ENCODE peak calls at places on chromosomes 7 and 10, in eight cellular contexts. One of them, this sample, is unnamed.
A peak's percentile ranks its signal among the peaks of the same experiment; 100 is the strongest.

GRCh38 chr7:100157334-100158228 is 942 bp downstream of the TRAPPC14 start:
- DNase-seq in heart right ventricle: peak; percentile 30
- DNase-seq in NCI-H1092 treated with DMSO at 0.1 percent for 48 hours: no peak
- DNase-seq in GM04504: no peak
- DNase-seq in thoracic aorta: no peak
- DNase-seq in EH: peak; percentile 63
- DNase-seq in activated T-helper 1 cell treated with anti-CD3 and anti-CD28 coated beads, Interleukin-2, amount 50 U/mL, for 16 hours: no peak
- DNase-seq in fibroblast of the conjunctiva: no peak
- DNase-seq in this sample: no peak

GRCh38 chr10:19817251-19818046 is 1.2 kb downstream of the PLXDC2 start:
- DNase-seq in GM04504: no peak
- DNase-seq in NCI-H1092 treated with DMSO at 0.1 percent for 48 hours: no peak
- DNase-seq in EH: no peak
- DNase-seq in fibroblast of the conjunctiva: no peak
- DNase-seq in heart right ventricle: peak; percentile 35
- DNase-seq in thoracic aorta: no peak
- DNase-seq in activated T-helper 1 cell treated with anti-CD3 and anti-CD28 coated beads, Interleukin-2, amount 50 U/mL, for 16 hours: no peak
- DNase-seq in this sample: no peak

GRCh38 chr7:43116451-43116850 is 4.0 kb downstream of the HECW1 start:
- DNase-seq in GM04504: no peak
- DNase-seq in activated T-helper 1 cell treated with anti-CD3 and anti-CD28 coated beads, Interleukin-2, amount 50 U/mL, for 16 hours: no peak
- DNase-seq in NCI-H1092 treated with DMSO at 0.1 percent for 48 hours: no peak
- DNase-seq in thoracic aorta: no peak
- DNase-seq in heart right ventricle: no peak
- DNase-seq in fibroblast of the conjunctiva: no peak
- DNase-seq in EH: no peak
- DNase-seq in this sample: no peak

GRCh38 chr10:3484306-3485187 is 300.5 kb downstream of the KLF6 start:
- DNase-seq in GM04504: no peak
- DNase-seq in activated T-helper 1 cell treated with anti-CD3 and anti-CD28 coated beads, Interleukin-2, amount 50 U/mL, for 16 hours: no peak
- DNase-seq in NCI-H1092 treated with DMSO at 0.1 percent for 48 hours: no peak
- DNase-seq in thoracic aorta: no peak
- DNase-seq in fibroblast of the conjunctiva: no peak
- DNase-seq in EH: peak; percentile 83
- DNase-seq in heart right ventricle: no peak
- DNase-seq in this sample: no peak

GRCh38 chr10:124944982-124945381 is 3.1 kb downstream of the ZRANB1 start:
- DNase-seq in fibroblast of the conjunctiva: peak; percentile 48
- DNase-seq in NCI-H1092 treated with DMSO at 0.1 percent for 48 hours: no peak
- DNase-seq in GM04504: no peak
- DNase-seq in EH: peak; percentile 47
- DNase-seq in activated T-helper 1 cell treated with anti-CD3 and anti-CD28 coated beads, Interleukin-2, amount 50 U/mL, for 16 hours: no peak
- DNase-seq in thoracic aorta: no peak
- DNase-seq in heart right ventricle: no peak
- DNase-seq in this sample: no peak

GRCh38 chr7:26449175-26450165 is 157.8 kb downstream of the SNX10 start:
- DNase-seq in NCI-H1092 treated with DMSO at 0.1 percent for 48 hours: no peak
- DNase-seq in fibroblast of the conjunctiva: peak; percentile 2
- DNase-seq in GM04504: peak; percentile 60
- DNase-seq in activated T-helper 1 cell treated with anti-CD3 and anti-CD28 coated beads, Interleukin-2, amount 50 U/mL, for 16 hours: no peak
- DNase-seq in EH: peak; percentile 82
- DNase-seq in thoracic aorta: no peak
- DNase-seq in heart right ventricle: no peak
- DNase-seq in this sample: no peak

GRCh38 chr7:76217942-76218566 is 16.4 kb downstream of the SRRM3 start:
- DNase-seq in activated T-helper 1 cell treated with anti-CD3 and anti-CD28 coated beads, Interleukin-2, amount 50 U/mL, for 16 hours: no peak
- DNase-seq in thoracic aorta: no peak
- DNase-seq in GM04504: no peak
- DNase-seq in EH: no peak
- DNase-seq in fibroblast of the conjunctiva: no peak
- DNase-seq in NCI-H1092 treated with DMSO at 0.1 percent for 48 hours: no peak
- DNase-seq in heart right ventricle: no peak
- DNase-seq in this sample: no peak

GRCh38 chr10:78258303-78259030 is 224.8 kb downstream of the RPS24 start:
- DNase-seq in GM04504: no peak
- DNase-seq in NCI-H1092 treated with DMSO at 0.1 percent for 48 hours: no peak
- DNase-seq in thoracic aorta: no peak
- DNase-seq in EH: no peak
- DNase-seq in fibroblast of the conjunctiva: no peak
- DNase-seq in activated T-helper 1 cell treated with anti-CD3 and anti-CD28 coated beads, Interleukin-2, amount 50 U/mL, for 16 hours: no peak
- DNase-seq in heart right ventricle: no peak
- DNase-seq in this sample: no peak

GRCh38 chr10:87930929-87931835 is 67.8 kb downstream of the PTEN start:
- DNase-seq in NCI-H1092 treated with DMSO at 0.1 percent for 48 hours: no peak
- DNase-seq in EH: no peak
- DNase-seq in fibroblast of the conjunctiva: no peak
- DNase-seq in GM04504: no peak
- DNase-seq in activated T-helper 1 cell treated with anti-CD3 and anti-CD28 coated beads, Interleukin-2, amount 50 U/mL, for 16 hours: no peak
- DNase-seq in heart right ventricle: no peak
- DNase-seq in thoracic aorta: no peak
- DNase-seq in this sample: no peak

GRCh38 chr10:69503896-69504265 is 52.6 kb downstream of the TSPAN15 start:
- DNase-seq in heart right ventricle: no peak
- DNase-seq in thoracic aorta: no peak
- DNase-seq in activated T-helper 1 cell treated with anti-CD3 and anti-CD28 coated beads, Interleukin-2, amount 50 U/mL, for 16 hours: no peak
- DNase-seq in NCI-H1092 treated with DMSO at 0.1 percent for 48 hours: no peak
- DNase-seq in EH: no peak
- DNase-seq in GM04504: no peak
- DNase-seq in fibroblast of the conjunctiva: no peak
- DNase-seq in this sample: no peak

GRCh38 chr10:12511651-12512050 is 162.3 kb downstream of the CAMK1D start:
- DNase-seq in fibroblast of the conjunctiva: no peak
- DNase-seq in NCI-H1092 treated with DMSO at 0.1 percent for 48 hours: peak; percentile 28
- DNase-seq in heart right ventricle: no peak
- DNase-seq in thoracic aorta: no peak
- DNase-seq in GM04504: no peak
- DNase-seq in activated T-helper 1 cell treated with anti-CD3 and anti-CD28 coated beads, Interleukin-2, amount 50 U/mL, for 16 hours: no peak
- DNase-seq in EH: no peak
- DNase-seq in this sample: no peak

GRCh38 chr7:77537136-77537594 is at the start of gene PTPN12:
- DNase-seq in GM04504: peak; percentile 46
- DNase-seq in NCI-H1092 treated with DMSO at 0.1 percent for 48 hours: peak; percentile 92
- DNase-seq in activated T-helper 1 cell treated with anti-CD3 and anti-CD28 coated beads, Interleukin-2, amount 50 U/mL, for 16 hours: no peak
- DNase-seq in EH: no peak
- DNase-seq in fibroblast of the conjunctiva: peak; percentile 57
- DNase-seq in thoracic aorta: peak; percentile 26
- DNase-seq in heart right ventricle: no peak
- DNase-seq in this sample: peak; percentile 47

GRCh38 chr7:24981544-24981951 is 1.6 kb upstream of the OSBPL3 start:
- DNase-seq in NCI-H1092 treated with DMSO at 0.1 percent for 48 hours: peak; percentile 51
- DNase-seq in fibroblast of the conjunctiva: peak; percentile 34
- DNase-seq in heart right ventricle: peak; percentile 41
- DNase-seq in GM04504: peak; percentile 43
- DNase-seq in activated T-helper 1 cell treated with anti-CD3 and anti-CD28 coated beads, Interleukin-2, amount 50 U/mL, for 16 hours: peak; percentile 37
- DNase-seq in EH: peak; percentile 75
- DNase-seq in thoracic aorta: no peak
- DNase-seq in this sample: peak; percentile 26

GRCh38 chr10:77202857-77203256 is 434.8 kb downstream of the KCNMA1 start:
- DNase-seq in activated T-helper 1 cell treated with anti-CD3 and anti-CD28 coated beads, Interleukin-2, amount 50 U/mL, for 16 hours: no peak
- DNase-seq in EH: no peak
- DNase-seq in heart right ventricle: no peak
- DNase-seq in fibroblast of the conjunctiva: no peak
- DNase-seq in GM04504: no peak
- DNase-seq in NCI-H1092 treated with DMSO at 0.1 percent for 48 hours: no peak
- DNase-seq in thoracic aorta: no peak
- DNase-seq in this sample: no peak

GRCh38 chr7:112649560-112649959 is 140.6 kb downstream of the TMEM168 start:
- DNase-seq in heart right ventricle: no peak
- DNase-seq in EH: peak; percentile 6
- DNase-seq in thoracic aorta: no peak
- DNase-seq in activated T-helper 1 cell treated with anti-CD3 and anti-CD28 coated beads, Interleukin-2, amount 50 U/mL, for 16 hours: no peak
- DNase-seq in GM04504: no peak
- DNase-seq in fibroblast of the conjunctiva: no peak
- DNase-seq in NCI-H1092 treated with DMSO at 0.1 percent for 48 hours: no peak
- DNase-seq in this sample: no peak

GRCh38 chr10:104038958-104039752 is 46.5 kb downstream of the COL17A1 start:
- DNase-seq in GM04504: no peak
- DNase-seq in heart right ventricle: no peak
- DNase-seq in activated T-helper 1 cell treated with anti-CD3 and anti-CD28 coated beads, Interleukin-2, amount 50 U/mL, for 16 hours: no peak
- DNase-seq in EH: no peak
- DNase-seq in NCI-H1092 treated with DMSO at 0.1 percent for 48 hours: no peak
- DNase-seq in fibroblast of the conjunctiva: no peak
- DNase-seq in thoracic aorta: no peak
- DNase-seq in this sample: no peak

GRCh38 chr10:44973323-44974081 is 5.1 kb downstream of the DEPP1 start:
- DNase-seq in EH: no peak
- DNase-seq in GM04504: no peak
- DNase-seq in activated T-helper 1 cell treated with anti-CD3 and anti-CD28 coated beads, Interleukin-2, amount 50 U/mL, for 16 hours: no peak
- DNase-seq in thoracic aorta: no peak
- DNase-seq in fibroblast of the conjunctiva: no peak
- DNase-seq in heart right ventricle: no peak
- DNase-seq in NCI-H1092 treated with DMSO at 0.1 percent for 48 hours: no peak
- DNase-seq in this sample: no peak

GRCh38 chr10:7318836-7319235 is 92.0 kb downstream of the SFMBT2 start:
- DNase-seq in activated T-helper 1 cell treated with anti-CD3 and anti-CD28 coated beads, Interleukin-2, amount 50 U/mL, for 16 hours: no peak
- DNase-seq in NCI-H1092 treated with DMSO at 0.1 percent for 48 hours: no peak
- DNase-seq in thoracic aorta: no peak
- DNase-seq in fibroblast of the conjunctiva: no peak
- DNase-seq in EH: no peak
- DNase-seq in heart right ventricle: no peak
- DNase-seq in GM04504: no peak
- DNase-seq in this sample: no peak

GRCh38 chr10:96556003-96556402 is 30.8 kb downstream of the TM9SF3 start:
- DNase-seq in heart right ventricle: no peak
- DNase-seq in activated T-helper 1 cell treated with anti-CD3 and anti-CD28 coated beads, Interleukin-2, amount 50 U/mL, for 16 hours: no peak
- DNase-seq in EH: peak; percentile 32
- DNase-seq in GM04504: no peak
- DNase-seq in NCI-H1092 treated with DMSO at 0.1 percent for 48 hours: peak; percentile 1
- DNase-seq in thoracic aorta: no peak
- DNase-seq in fibroblast of the conjunctiva: no peak
- DNase-seq in this sample: no peak

GRCh38 chr7:147509859-147510542 is 1080.6 kb upstream of the C7orf33 start:
- DNase-seq in thoracic aorta: no peak
- DNase-seq in EH: peak; percentile 45
- DNase-seq in activated T-helper 1 cell treated with anti-CD3 and anti-CD28 coated beads, Interleukin-2, amount 50 U/mL, for 16 hours: no peak
- DNase-seq in NCI-H1092 treated with DMSO at 0.1 percent for 48 hours: no peak
- DNase-seq in heart right ventricle: no peak
- DNase-seq in fibroblast of the conjunctiva: no peak
- DNase-seq in GM04504: peak; percentile 18
- DNase-seq in this sample: no peak

GRCh38 chr10:69576334-69577011 is 3.3 kb upstream of the NEUROG3 start:
- DNase-seq in activated T-helper 1 cell treated with anti-CD3 and anti-CD28 coated beads, Interleukin-2, amount 50 U/mL, for 16 hours: no peak
- DNase-seq in heart right ventricle: no peak
- DNase-seq in GM04504: no peak
- DNase-seq in NCI-H1092 treated with DMSO at 0.1 percent for 48 hours: no peak
- DNase-seq in fibroblast of the conjunctiva: no peak
- DNase-seq in thoracic aorta: no peak
- DNase-seq in EH: no peak
- DNase-seq in this sample: no peak

GRCh38 chr10:133124357-133125211 is 35.4 kb upstream of the KNDC1 start:
- DNase-seq in thoracic aorta: no peak
- DNase-seq in GM04504: no peak
- DNase-seq in fibroblast of the conjunctiva: no peak
- DNase-seq in heart right ventricle: peak; percentile 50
- DNase-seq in EH: peak; percentile 8
- DNase-seq in activated T-helper 1 cell treated with anti-CD3 and anti-CD28 coated beads, Interleukin-2, amount 50 U/mL, for 16 hours: no peak
- DNase-seq in NCI-H1092 treated with DMSO at 0.1 percent for 48 hours: no peak
- DNase-seq in this sample: peak; percentile 8

GRCh38 chr10:46229144-46229563 is 57.6 kb upstream of the ANTXRL start:
- DNase-seq in GM04504: no peak
- DNase-seq in EH: peak; percentile 14
- DNase-seq in fibroblast of the conjunctiva: no peak
- DNase-seq in heart right ventricle: no peak
- DNase-seq in activated T-helper 1 cell treated with anti-CD3 and anti-CD28 coated beads, Interleukin-2, amount 50 U/mL, for 16 hours: no peak
- DNase-seq in NCI-H1092 treated with DMSO at 0.1 percent for 48 hours: no peak
- DNase-seq in thoracic aorta: no peak
- DNase-seq in this sample: no peak

GRCh38 chr7:34453150-34453549 is 204.9 kb upstream of the NPSR1 start:
- DNase-seq in fibroblast of the conjunctiva: no peak
- DNase-seq in NCI-H1092 treated with DMSO at 0.1 percent for 48 hours: no peak
- DNase-seq in activated T-helper 1 cell treated with anti-CD3 and anti-CD28 coated beads, Interleukin-2, amount 50 U/mL, for 16 hours: no peak
- DNase-seq in thoracic aorta: no peak
- DNase-seq in GM04504: no peak
- DNase-seq in heart right ventricle: no peak
- DNase-seq in EH: peak; percentile 43
- DNase-seq in this sample: no peak

GRCh38 chr7:34756025-34756437 is 98.0 kb downstream of the NPSR1 start:
- DNase-seq in fibroblast of the conjunctiva: no peak
- DNase-seq in heart right ventricle: no peak
- DNase-seq in thoracic aorta: no peak
- DNase-seq in NCI-H1092 treated with DMSO at 0.1 percent for 48 hours: peak; percentile 61
- DNase-seq in EH: no peak
- DNase-seq in activated T-helper 1 cell treated with anti-CD3 and anti-CD28 coated beads, Interleukin-2, amount 50 U/mL, for 16 hours: no peak
- DNase-seq in GM04504: no peak
- DNase-seq in this sample: no peak

GRCh38 chr7:47817922-47818321 is 130.3 kb downstream of the PKD1L1 start:
- DNase-seq in fibroblast of the conjunctiva: no peak
- DNase-seq in heart right ventricle: no peak
- DNase-seq in activated T-helper 1 cell treated with anti-CD3 and anti-CD28 coated beads, Interleukin-2, amount 50 U/mL, for 16 hours: no peak
- DNase-seq in GM04504: no peak
- DNase-seq in NCI-H1092 treated with DMSO at 0.1 percent for 48 hours: no peak
- DNase-seq in thoracic aorta: no peak
- DNase-seq in EH: peak; percentile 65
- DNase-seq in this sample: no peak

GRCh38 chr10:119417852-119418251 is 124.7 kb downstream of the RGS10 start:
- DNase-seq in fibroblast of the conjunctiva: no peak
- DNase-seq in activated T-helper 1 cell treated with anti-CD3 and anti-CD28 coated beads, Interleukin-2, amount 50 U/mL, for 16 hours: no peak
- DNase-seq in EH: no peak
- DNase-seq in heart right ventricle: no peak
- DNase-seq in GM04504: no peak
- DNase-seq in thoracic aorta: no peak
- DNase-seq in NCI-H1092 treated with DMSO at 0.1 percent for 48 hours: no peak
- DNase-seq in this sample: no peak

GRCh38 chr7:94344826-94345225 is 49.9 kb upstream of the COL1A2 start:
- DNase-seq in thoracic aorta: no peak
- DNase-seq in fibroblast of the conjunctiva: no peak
- DNase-seq in GM04504: peak; percentile 44
- DNase-seq in heart right ventricle: no peak
- DNase-seq in activated T-helper 1 cell treated with anti-CD3 and anti-CD28 coated beads, Interleukin-2, amount 50 U/mL, for 16 hours: no peak
- DNase-seq in EH: peak; percentile 87
- DNase-seq in NCI-H1092 treated with DMSO at 0.1 percent for 48 hours: no peak
- DNase-seq in this sample: no peak

GRCh38 chr10:128165536-128165935 is 39.3 kb upstream of the MKI67 start:
- DNase-seq in NCI-H1092 treated with DMSO at 0.1 percent for 48 hours: no peak
- DNase-seq in fibroblast of the conjunctiva: no peak
- DNase-seq in heart right ventricle: no peak
- DNase-seq in GM04504: no peak
- DNase-seq in EH: no peak
- DNase-seq in thoracic aorta: no peak
- DNase-seq in activated T-helper 1 cell treated with anti-CD3 and anti-CD28 coated beads, Interleukin-2, amount 50 U/mL, for 16 hours: no peak
- DNase-seq in this sample: no peak

GRCh38 chr10:11742009-11742778 is at the start of gene ECHDC3:
- DNase-seq in NCI-H1092 treated with DMSO at 0.1 percent for 48 hours: peak; percentile 11
- DNase-seq in GM04504: peak; percentile 7
- DNase-seq in fibroblast of the conjunctiva: peak; percentile 22
- DNase-seq in activated T-helper 1 cell treated with anti-CD3 and anti-CD28 coated beads, Interleukin-2, amount 50 U/mL, for 16 hours: peak; percentile 23
- DNase-seq in heart right ventricle: peak; percentile 75
- DNase-seq in thoracic aorta: no peak
- DNase-seq in EH: peak; percentile 49
- DNase-seq in this sample: no peak

GRCh38 chr7:106270122-106270977 is 14.4 kb downstream of the NAMPT start:
- DNase-seq in EH: no peak
- DNase-seq in activated T-helper 1 cell treated with anti-CD3 and anti-CD28 coated beads, Interleukin-2, amount 50 U/mL, for 16 hours: no peak
- DNase-seq in heart right ventricle: no peak
- DNase-seq in thoracic aorta: no peak
- DNase-seq in NCI-H1092 treated with DMSO at 0.1 percent for 48 hours: no peak
- DNase-seq in fibroblast of the conjunctiva: no peak
- DNase-seq in GM04504: no peak
- DNase-seq in this sample: no peak

GRCh38 chr10:37700886-37701780 is 156.3 kb downstream of the ZNF248 start:
- DNase-seq in fibroblast of the conjunctiva: no peak
- DNase-seq in NCI-H1092 treated with DMSO at 0.1 percent for 48 hours: no peak
- DNase-seq in activated T-helper 1 cell treated with anti-CD3 and anti-CD28 coated beads, Interleukin-2, amount 50 U/mL, for 16 hours: no peak
- DNase-seq in thoracic aorta: no peak
- DNase-seq in EH: no peak
- DNase-seq in GM04504: no peak
- DNase-seq in heart right ventricle: no peak
- DNase-seq in this sample: no peak

GRCh38 chr7:40833541-40834234 is 698.9 kb downstream of the SUGCT start:
- DNase-seq in GM04504: no peak
- DNase-seq in NCI-H1092 treated with DMSO at 0.1 percent for 48 hours: no peak
- DNase-seq in EH: peak; percentile 50
- DNase-seq in heart right ventricle: no peak
- DNase-seq in activated T-helper 1 cell treated with anti-CD3 and anti-CD28 coated beads, Interleukin-2, amount 50 U/mL, for 16 hours: no peak
- DNase-seq in thoracic aorta: no peak
- DNase-seq in fibroblast of the conjunctiva: no peak
- DNase-seq in this sample: no peak

GRCh38 chr10:44809652-44810051 is 101.5 kb upstream of the TMEM72 start:
- DNase-seq in EH: peak; percentile 62
- DNase-seq in activated T-helper 1 cell treated with anti-CD3 and anti-CD28 coated beads, Interleukin-2, amount 50 U/mL, for 16 hours: no peak
- DNase-seq in thoracic aorta: no peak
- DNase-seq in NCI-H1092 treated with DMSO at 0.1 percent for 48 hours: no peak
- DNase-seq in GM04504: no peak
- DNase-seq in fibroblast of the conjunctiva: peak; percentile 20
- DNase-seq in heart right ventricle: no peak
- DNase-seq in this sample: no peak

This sample was measured in tibial nerve.